ENCODE peak calls at places on chromosomes 12 and 14, in five cellular contexts. G is spleen, A is ovary, L is fibroblast of lung, T is heart left ventricle. D is an unnamed sample.

GRCh38 chr14:93013368-93013719 is 90.4 kb downstream of the CHGA start:
- DNase-seq in L (peak; percentile 68), T (no peak), G (no peak), A (no peak), D (no peak)

GRCh38 chr12:95073698-95074520 is 491 bp upstream of the NR2C1 start:
- DNase-seq in A (peak; percentile 22), G (no peak), T (no peak), L (no peak), D (no peak)

GRCh38 chr14:34356267-34356660 is 105.8 kb downstream of the SPTSSA start:
- DNase-seq in L (peak; percentile 24), T (no peak), G (no peak), A (no peak), D (no peak)

GRCh38 chr14:88507208-88507607 is 47.6 kb downstream of the PTPN21 start:
- DNase-seq in A (no peak), L (no peak), T (no peak), G (no peak), D (no peak)

GRCh38 chr12:109596418-109597244 is 23.0 kb downstream of the MVK start:
- DNase-seq in T (no peak), L (no peak), G (no peak), A (no peak), D (no peak)

GRCh38 chr12:123916729-123917128 is 55.9 kb downstream of the CCDC92 start:
- DNase-seq in A (no peak), L (peak; percentile 48), G (peak; percentile 63), T (no peak), D (no peak)

GRCh38 chr14:58637040-58637390 is 747 bp upstream of the DACT1 start:
- DNase-seq in A (peak; percentile 68), T (no peak), L (peak; percentile 93), G (no peak), D (no peak)

GRCh38 chr14:101472518-101472849 is 88.8 kb upstream of the DIO3 start:
- DNase-seq in T (no peak), L (no peak), A (no peak), G (peak; percentile 7), D (no peak)

GRCh38 chr12:120598674-120599463 is 17.7 kb upstream of the POP5 start:
- DNase-seq in L (peak; percentile 31), T (no peak), A (no peak), G (peak; percentile 66), D (no peak)

GRCh38 chr12:70045036-70045435 is 198.2 kb upstream of the CNOT2 start:
- DNase-seq in A (no peak), L (peak; percentile 38), T (peak; percentile 27), G (no peak), D (peak; percentile 62)

GRCh38 chr14:96275182-96276112 is 19.4 kb downstream of the BDKRB1 start:
- DNase-seq in L (peak; percentile 68), T (peak; percentile 51), A (peak; percentile 70), G (peak; percentile 88), D (peak; percentile 74)

GRCh38 chr12:6327591-6328041 is 14.3 kb downstream of the TNFRSF1A start:
- DNase-seq in G (no peak), A (peak; percentile 44), T (no peak), L (no peak), D (no peak)

GRCh38 chr12:75389061-75389460 is 1.8 kb upstream of the GLIPR1L2 start:
- DNase-seq in T (no peak), A (no peak), L (peak; percentile 67), G (no peak), D (no peak)

GRCh38 chr14:63039800-63040380 is 5.4 kb downstream of the KCNH5 start:
- DNase-seq in A (no peak), L (peak; percentile 78), T (no peak), G (no peak), D (no peak)

DNA sequence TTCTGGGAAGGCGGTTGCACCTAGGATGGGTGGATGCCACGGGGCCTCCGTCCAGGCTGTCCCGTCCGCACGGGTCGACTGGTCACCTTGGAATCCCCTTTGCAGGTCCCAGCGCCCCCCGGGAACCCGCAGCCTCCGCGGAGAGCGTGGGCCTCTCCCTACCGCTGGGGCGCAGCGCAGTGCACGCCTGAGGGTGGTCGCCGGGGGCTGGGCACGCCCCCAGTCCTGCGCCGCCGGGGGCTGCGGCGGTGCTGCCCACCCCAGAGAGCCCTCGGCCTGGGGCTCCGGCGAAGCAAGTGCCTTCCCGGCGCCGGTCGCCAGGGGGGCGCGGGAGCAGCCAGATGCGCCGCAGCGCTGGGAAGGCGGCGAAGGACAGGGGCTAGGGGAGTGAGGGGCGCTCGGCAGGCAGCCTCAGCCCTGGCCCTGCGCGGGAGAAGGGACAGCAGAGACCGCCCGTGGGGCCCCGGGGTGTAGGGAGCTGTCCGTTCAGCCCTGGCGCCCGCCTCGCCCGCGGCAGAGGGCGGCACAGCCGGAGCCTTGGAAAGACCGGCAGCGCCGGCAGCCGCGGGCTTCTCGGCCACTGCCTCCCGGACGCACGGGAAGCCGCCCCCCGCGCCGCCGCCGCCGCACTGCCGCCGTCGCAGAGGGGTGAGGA is 527 bp downstream of the ZDHHC22 start:
- DNase-seq in G (peak; percentile 72), L (peak; percentile 47), A (no peak), T (no peak), D (no peak)
- H3K4me3 ChIP-seq in G (peak overlapping the region; percentile 26), L (no peak overlapping the region), A (peak overlapping the region; percentile 19), T (peak overlapping the region; percentile 39), D (peak overlapping the region; percentile 28)

GRCh38 chr12:133220521-133220920 is 15.2 kb downstream of the ANHX start:
- DNase-seq in A (no peak), G (no peak), L (no peak), T (no peak), D (no peak)
- H3K9me3 ChIP-seq in A (peaks cover 14% of the 10 kb centered on the region), G (peaks cover 21% of the 10 kb centered on the region), L (no peaks in the 10 kb centered on the region), T (peaks cover 44% of the 10 kb centered on the region), D (no peaks in the 10 kb centered on the region)

DNA sequence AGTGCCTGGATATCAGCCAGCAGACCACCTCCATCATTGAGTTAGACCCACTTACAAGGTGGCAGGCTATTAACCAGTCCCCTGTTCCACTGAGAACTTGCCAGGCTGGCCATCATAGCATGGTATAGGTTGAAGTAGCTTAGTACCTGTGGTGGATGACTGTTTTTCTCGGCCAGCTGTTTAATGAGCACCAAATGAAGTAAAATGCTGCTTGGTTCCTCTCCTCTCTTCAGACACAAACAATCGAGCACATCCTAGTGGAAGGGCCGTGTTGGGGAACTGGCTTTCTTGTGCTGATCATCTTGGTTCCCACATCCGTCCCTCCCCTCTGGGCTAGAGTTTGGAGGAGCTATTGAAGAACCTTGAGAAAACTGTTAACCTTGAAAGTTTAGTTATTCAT is 486.2 kb downstream of the RAD51B start:
- DNase-seq in T (no peak), A (no peak), L (no peak), G (no peak), D (no peak)
- H3K27ac ChIP-seq in T (no peak overlapping the region), A (no peak overlapping the region), L (no peak overlapping the region), G (no peak overlapping the region), D (no peak overlapping the region)

DNA sequence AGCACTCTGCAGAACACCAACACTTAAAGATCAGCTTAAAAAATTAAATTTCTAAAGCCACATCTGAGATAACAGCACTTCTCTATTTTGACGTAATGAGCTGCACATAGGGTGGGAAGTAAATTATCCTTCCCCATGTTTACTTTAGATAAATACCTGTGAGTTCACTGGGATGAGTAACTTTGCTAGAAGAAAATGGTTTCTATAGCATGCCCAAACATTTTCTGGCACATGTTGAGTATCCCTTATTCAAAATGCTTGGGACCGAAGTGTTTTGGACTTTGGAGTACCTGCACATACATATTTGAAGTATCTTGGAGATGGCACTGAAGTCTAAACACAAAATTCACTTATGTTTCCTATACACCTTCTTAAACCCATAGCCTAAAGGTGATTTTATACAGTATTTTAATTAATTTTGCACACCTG is 6.6 kb downstream of the SLC38A2 start:
- DNase-seq in G (no peak), T (no peak), A (no peak), L (peak; percentile 51), D (no peak)
- H3K4me3 ChIP-seq in G (no peak overlapping the region), T (no peak overlapping the region), A (peak overlapping the region; percentile 17), L (peak overlapping the region; percentile 89), D (peak overlapping the region; percentile 1)

DNA sequence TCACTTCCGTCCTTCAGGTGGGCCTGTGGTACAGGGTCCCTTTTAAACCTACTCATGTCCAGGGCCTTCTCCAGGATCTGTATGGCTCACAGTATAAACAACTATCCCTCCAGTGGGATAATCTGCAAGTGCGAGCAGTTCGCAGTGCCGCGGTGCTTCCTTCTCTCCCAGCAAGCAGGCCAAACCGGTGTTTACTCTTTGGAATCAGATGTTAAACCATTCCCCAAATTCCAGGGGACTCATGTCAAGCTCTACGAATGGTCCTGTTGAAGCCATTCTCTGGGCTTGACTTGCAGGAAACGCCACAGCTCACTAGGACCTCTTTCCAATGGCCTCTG is 59.6 kb downstream of the OR11H12 start:
- DNase-seq in G (no peak), L (no peak), A (no peak), T (no peak), D (no peak)
- H3K9me3 ChIP-seq in G (no peaks in the 10 kb centered on the region), L (no peaks in the 10 kb centered on the region), A (no peaks in the 10 kb centered on the region), T (no peaks in the 10 kb centered on the region), D (no peaks in the 10 kb centered on the region)

GRCh38 chr14:20632448-20632830 is 9.1 kb downstream of the OR6S1 start:
- DNase-seq in A (no peak), L (no peak), G (no peak), T (no peak), D (no peak)
- H3K27ac ChIP-seq in A (no peak overlapping the region), L (no peak overlapping the region), G (no peak overlapping the region), T (no peak overlapping the region), D (no peak overlapping the region)

GRCh38 chr14:49999826-50000214 is 106.9 kb downstream of the ARF6 start:
- DNase-seq in L (no peak), G (no peak), T (no peak), A (no peak), D (no peak)

GRCh38 chr14:50001146-50001998 is 108.5 kb downstream of the ARF6 start:
- DNase-seq in G (peak; percentile 89), L (peak; percentile 98), T (no peak), A (no peak), D (peak; percentile 58)

GRCh38 chr14:50001999-50002925 is 109.4 kb downstream of the ARF6 start:
- DNase-seq in L (no peak), G (peak; percentile 88), A (no peak), T (no peak), D (peak; percentile 33)

GRCh38 chr14:49999216-49999761 is 106.4 kb downstream of the ARF6 start:
- DNase-seq in G (peak; percentile 95), T (peak; percentile 81), A (peak; percentile 47), L (peak; percentile 92), D (peak; percentile 73)

GRCh38 chr14:50000215-50001145 is 107.6 kb downstream of the ARF6 start:
- DNase-seq in T (peak; percentile 60), A (peak; percentile 47), G (peak; percentile 92), L (peak; percentile 94), D (peak; percentile 52)
- H3K4me3 ChIP-seq in T (no peak overlapping the region), A (no peak overlapping the region), G (peak overlapping the region; percentile 17), L (no peak overlapping the region), D (peak overlapping the region; percentile 43)